ENCODE peak calls at places on chromosomes 2 and 18, in ten cellular contexts. M, K, A, Y, N, I, L, H, R and U are unnamed samples. For H3K4me1, the result is how much of the 10 kb centered on the place peaks cover.

GRCh38 chr2:121309801-121310200 is 24.8 kb upstream of the TFCP2L1 start:
- DNase-seq in N (no peak), Y (peak), K (no peak), R (no peak), M (no peak), H (no peak), A (no peak), I (no peak), L (no peak), U (no peak)

GRCh38 chr2:150376627-150377335 is 110.7 kb downstream of the RND3 start:
- DNase-seq in H (no peak), N (peak), Y (no peak), A (no peak), I (no peak), R (no peak), K (no peak), L (peak), M (peak), U (no peak)

GRCh38 chr18:59300676-59301285 is 17.7 kb downstream of the CPLX4 start:
- DNase-seq in L (no peak), N (no peak), H (no peak), Y (no peak), K (no peak), I (no peak), M (no peak), A (no peak), R (no peak), U (no peak)

GRCh38 chr2:169980643-169981042 is 153.4 kb downstream of the UBR3 start:
- DNase-seq in K (no peak), H (no peak), L (no peak), A (no peak), N (no peak), Y (no peak), I (no peak), R (no peak), M (no peak), U (no peak)

GRCh38 chr2:222364280-222364895 is 60.0 kb upstream of the SGPP2 start:
- DNase-seq in M (no peak), N (no peak), H (no peak), I (no peak), Y (no peak), A (no peak), R (no peak), L (no peak), K (no peak), U (no peak)

GRCh38 chr2:102892693-102893290 is 131.0 kb downstream of the TMEM182 start:
- DNase-seq in Y (no peak), R (no peak), K (no peak), I (no peak), N (no peak), H (no peak), L (no peak), M (no peak), A (no peak), U (no peak)

GRCh38 chr2:238459081-238459629 is 32.4 kb downstream of the ASB1 start:
- DNase-seq in I (no peak), M (peak), N (peak), A (no peak), R (no peak), H (no peak), L (peak), K (peak), Y (no peak), U (no peak)

GRCh38 chr2:227163445-227163997 is 484 bp downstream of the COL4A4 start:
- DNase-seq in I (peak), Y (peak), L (peak), H (peak), A (no peak), N (no peak), M (no peak), K (no peak), R (peak), U (no peak)

GRCh38 chr2:222538535-222538934 is 114.2 kb downstream of the SGPP2 start:
- DNase-seq in A (no peak), M (no peak), N (no peak), R (no peak), H (no peak), I (no peak), K (no peak), L (no peak), Y (no peak), U (no peak)

DNA sequence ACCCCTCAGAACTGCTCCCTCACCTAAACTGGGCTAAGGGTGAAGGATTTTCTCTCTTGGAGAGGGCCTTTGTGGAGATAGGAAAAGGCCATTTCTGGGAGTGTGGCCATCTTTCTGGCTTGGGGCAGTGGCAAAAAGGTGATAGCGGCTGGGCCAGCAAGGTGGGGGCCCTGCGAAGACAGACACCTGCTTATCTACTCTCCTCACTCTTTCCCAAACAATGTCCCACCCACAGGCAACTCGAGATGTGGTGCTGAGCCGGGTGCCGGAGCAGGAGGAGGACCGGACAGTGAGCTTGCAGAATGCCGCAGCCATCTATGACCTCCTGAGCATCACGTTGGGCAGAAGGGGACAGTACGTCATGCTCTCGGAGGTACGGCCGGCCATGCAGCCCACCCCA is 90.1 kb upstream of the MCFD2 start:
- DNase-seq in M (no peak), L (no peak), H (no peak), R (no peak), N (no peak), A (no peak), Y (no peak), I (no peak), K (no peak), U (no peak)
- H3K4me1 ChIP-seq in M (under half), L (under half), H (under half), R (under half), N (half or more), A (under half), Y (under half), I (half or more), K (half or more), U (under half)

DNA sequence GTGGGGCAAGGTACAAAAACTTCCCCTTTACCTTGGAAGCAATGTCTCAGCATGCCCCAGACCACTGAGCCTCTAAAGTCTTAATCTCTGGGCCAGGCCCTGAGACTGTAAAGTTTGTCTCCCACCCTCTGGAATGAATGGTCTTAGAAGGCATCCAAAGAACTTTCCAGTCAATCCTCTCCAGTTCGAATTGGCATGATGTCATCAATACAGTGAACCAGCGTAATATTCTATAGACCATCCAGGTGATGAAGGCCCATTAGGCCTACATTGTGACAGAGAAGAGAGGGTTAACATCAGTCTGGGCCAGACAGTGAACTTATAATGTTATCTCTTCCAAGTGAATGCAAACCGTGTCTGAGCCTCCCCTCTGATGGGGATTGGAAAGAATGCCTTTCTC is 11.2 kb downstream of the MAB21L4 start:
- DNase-seq in N (no peak), M (no peak), I (no peak), R (no peak), Y (no peak), L (no peak), H (no peak), K (no peak), A (no peak), U (no peak)
- TF ChIP-seq POLR2A in N (no peak), M (no peak), I (no peak), R (no peak), Y (no peak), L (no peak), H (no peak), K (no peak), A (no peak), U (no peak)

GRCh38 chr2:55107428-55107827 is 57.2 kb upstream of the RTN4 start:
- DNase-seq in N (no peak), L (no peak), Y (no peak), I (no peak), M (no peak), H (no peak), R (no peak), A (no peak), K (no peak), U (no peak)

GRCh38 chr2:55111570-55112228 is 61.4 kb upstream of the RTN4 start:
- DNase-seq in Y (peak), I (peak), N (peak), R (peak), K (peak), H (peak), A (no peak), M (peak), L (peak), U (no peak)

GRCh38 chr2:55111230-55111569 is 60.9 kb upstream of the RTN4 start:
- DNase-seq in A (no peak), L (no peak), N (no peak), K (no peak), H (no peak), Y (no peak), R (no peak), I (no peak), M (no peak), U (no peak)

GRCh38 chr2:55108456-55108855 is 58.2 kb upstream of the RTN4 start:
- DNase-seq in K (no peak), N (no peak), H (no peak), I (no peak), M (no peak), Y (no peak), R (no peak), L (no peak), A (no peak), U (no peak)

DNA sequence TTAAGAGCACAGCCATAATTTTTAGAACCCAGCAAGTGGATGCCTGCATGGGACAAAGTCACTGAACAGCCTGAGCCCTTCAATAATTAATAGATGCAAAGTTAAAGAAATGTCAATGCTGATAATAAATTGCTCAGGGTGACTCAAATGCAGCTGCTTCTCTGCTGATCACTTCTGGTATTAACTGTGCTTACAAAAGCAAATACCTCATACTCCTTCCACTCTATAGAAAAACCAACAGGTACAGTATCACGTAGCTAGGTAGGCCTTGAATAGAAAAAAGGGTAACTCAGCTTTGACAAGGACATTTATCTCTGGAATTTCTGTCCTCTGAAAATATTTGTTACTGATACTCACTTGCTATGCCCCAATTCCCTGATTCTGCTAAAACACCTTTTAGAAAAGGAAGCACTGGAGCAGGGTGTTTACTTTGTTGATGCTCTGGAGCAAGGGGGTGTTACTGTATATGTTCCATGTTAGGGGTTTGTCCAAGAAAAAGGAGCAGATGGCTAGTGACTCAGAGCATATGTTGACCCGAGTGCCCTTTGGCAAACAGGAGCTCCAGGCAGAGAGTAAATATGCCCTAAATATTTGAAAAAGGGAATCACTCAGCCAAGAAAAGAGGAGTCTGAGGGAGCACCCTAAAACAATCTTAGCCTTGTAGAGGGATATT is 59.1 kb upstream of the RTN4 start:
- DNase-seq in M (peak), Y (no peak), H (peak), A (no peak), R (no peak), I (peak), N (no peak), L (no peak), K (no peak), U (no peak)
- H3K4me1 ChIP-seq in M (under half), Y (under half), H (half or more), A (under half), R (under half), I (half or more), N (under half), L (under half), K (under half), U (under half)

DNA sequence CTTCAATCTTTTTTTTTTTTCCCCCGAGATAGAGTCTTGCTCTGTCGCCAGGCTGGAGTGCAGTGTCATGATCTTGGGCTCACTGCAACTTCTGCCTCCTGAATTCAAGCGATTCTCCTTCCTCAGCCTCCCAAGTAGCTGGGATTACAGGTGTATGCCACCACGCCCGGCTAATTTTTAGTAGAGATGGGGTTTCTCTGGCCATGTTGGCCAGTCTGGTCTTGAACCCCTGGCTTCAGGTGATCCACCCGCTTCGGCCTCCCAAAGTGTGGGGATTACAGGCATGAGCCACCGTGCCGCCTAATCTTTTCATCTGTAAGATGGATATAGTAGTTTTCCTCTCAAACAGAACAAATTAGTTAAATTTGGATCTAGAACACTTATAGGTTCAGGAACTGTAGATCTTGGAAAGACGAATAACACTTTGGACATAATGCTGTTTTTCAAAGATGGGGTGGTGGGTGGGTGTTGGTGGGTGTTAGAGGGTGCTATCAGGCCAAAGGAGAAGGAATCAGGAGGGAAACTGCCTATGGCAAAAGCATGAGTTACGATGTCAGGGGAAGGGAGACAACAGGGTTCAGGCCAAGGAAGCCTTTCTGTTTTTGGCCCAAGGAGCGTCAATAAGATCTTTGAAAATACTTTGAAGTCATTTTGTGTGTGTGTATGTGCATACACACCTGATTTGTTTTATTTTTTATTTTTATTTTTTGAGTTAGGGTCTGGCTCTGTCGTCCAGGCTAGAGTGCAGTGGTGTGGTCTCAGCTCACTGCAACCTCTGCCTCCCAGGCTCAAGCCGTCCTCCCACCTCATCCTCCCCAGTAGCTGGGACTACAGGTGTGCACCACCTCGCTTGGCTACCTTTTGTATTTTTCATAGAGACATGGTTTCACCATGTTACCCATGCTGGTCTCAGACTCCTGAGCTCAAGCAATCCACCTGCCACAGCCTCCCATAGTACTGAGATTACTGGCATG is 6.8 kb downstream of the RPL37A start:
- DNase-seq in A (no peak), K (no peak), I (no peak), N (no peak), Y (no peak), M (no peak), H (no peak), L (no peak), R (no peak), U (no peak)
- TF ChIP-seq POLR2A in A (no peak), K (no peak), I (no peak), N (no peak), Y (no peak), M (no peak), H (no peak), L (no peak), R (no peak), U (no peak)

GRCh38 chr2:11543337-11544216 is 9.7 kb downstream of the GREB1 start:
- DNase-seq in N (no peak), L (no peak), H (no peak), I (no peak), Y (no peak), K (no peak), R (no peak), M (no peak), A (no peak), U (no peak)
- H3K4me1 ChIP-seq in N (half or more), L (under half), H (under half), I (under half), Y (under half), K (under half), R (under half), M (under half), A (under half), U (under half)

GRCh38 chr2:25326326-25327013 is 15.3 kb downstream of the DNMT3A start:
- DNase-seq in R (no peak), N (no peak), K (no peak), M (no peak), A (no peak), Y (no peak), L (no peak), I (no peak), H (no peak), U (no peak)
- TF ChIP-seq POLR2A in R (no peak), N (no peak), K (no peak), M (no peak), A (no peak), Y (no peak), L (no peak), I (no peak), H (no peak), U (no peak)